ENCODE peak calls at places on chromosome 6, in five cellular contexts. W is stimulated activated CD4-positive, alpha-beta T cell treated with anti-CD3 and anti-CD28 coated beads, TNF-alpha, amount 100 ng/mL, for 24 hours; G is HTR-8/SVneo; F is neural crest cell; X is H7. B is an unnamed sample.

GRCh38 chr6:4607026-4607704 is 169.0 kb upstream of the CDYL start:
- DNase-seq in G (peak; percentile 59), X (no peak), F (no peak), W (no peak), B (peak; percentile 36)

GRCh38 chr6:31908791-31909190 is 6.9 kb upstream of the ZBTB12 start:
- DNase-seq in G (no peak), F (no peak), X (no peak), W (no peak), B (no peak)

GRCh38 chr6:160130729-160131484 is 9.3 kb downstream of the SLC22A1 start:
- DNase-seq in G (no peak), X (no peak), F (no peak), W (no peak), B (no peak)

GRCh38 chr6:36443951-36444428 is 1.2 kb downstream of the KCTD20 start:
- DNase-seq in X (peak; percentile 76), F (no peak), W (no peak), G (no peak), B (no peak)

GRCh38 chr6:12137480-12137879 is 125.4 kb downstream of the HIVEP1 start:
- DNase-seq in X (no peak), W (no peak), F (no peak), G (no peak), B (peak; percentile 23)

GRCh38 chr6:169162249-169162967 is 91.2 kb downstream of the THBS2 start:
- DNase-seq in X (no peak), G (no peak), W (no peak), F (no peak), B (no peak)

GRCh38 chr6:10398439-10399218 is 16.2 kb downstream of the TFAP2A start:
- DNase-seq in X (peak; percentile 78), F (no peak), W (no peak), G (no peak), B (no peak)

GRCh38 chr6:5537967-5538366 is 276.7 kb downstream of the FARS2 start:
- DNase-seq in G (no peak), X (no peak), W (no peak), F (no peak), B (no peak)

GRCh38 chr6:26087284-26088115 is at the start of gene HFE:
- DNase-seq in G (peak; percentile 44), X (peak; percentile 75), F (peak; percentile 21), W (no peak), B (peak; percentile 57)

GRCh38 chr6:42963855-42964605 is 3.5 kb downstream of the GNMT start:
- DNase-seq in W (no peak), F (peak; percentile 29), G (peak; percentile 40), X (peak; percentile 92), B (peak; percentile 27)

B was measured in transverse colon.